ENCODE peak calls at places on chromosomes 16 and 17, in six cellular contexts. One of them, this sample, is unnamed.

GRCh38 chr16:4415538-4416199 is 727 bp downstream of the CORO7 start:
- DNase-seq in osteoblast: peak
- DNase-seq in body of pancreas: no peak
- DNase-seq in fibroblast of lung: peak
- DNase-seq in GM12864: no peak
- DNase-seq in fibroblast of the aortic adventitia: no peak
- DNase-seq in this sample: peak

GRCh38 chr17:81249233-81250040 is 10.3 kb downstream of the NDUFAF8 start:
- DNase-seq in fibroblast of the aortic adventitia: no peak
- DNase-seq in osteoblast: no peak
- DNase-seq in body of pancreas: no peak
- DNase-seq in fibroblast of lung: peak
- DNase-seq in GM12864: no peak
- DNase-seq in this sample: peak

GRCh38 chr16:81808933-81809480 is 29.9 kb downstream of the PLCG2 start:
- DNase-seq in GM12864: peak
- DNase-seq in body of pancreas: no peak
- DNase-seq in fibroblast of lung: no peak
- DNase-seq in osteoblast: no peak
- DNase-seq in fibroblast of the aortic adventitia: no peak
- DNase-seq in this sample: no peak

GRCh38 chr17:83196973-83197880 is 117.8 kb downstream of the METRNL start:
- DNase-seq in GM12864: no peak
- DNase-seq in body of pancreas: peak
- DNase-seq in fibroblast of lung: no peak
- DNase-seq in fibroblast of the aortic adventitia: peak
- DNase-seq in osteoblast: peak
- DNase-seq in this sample: no peak

GRCh38 chr16:29231231-29231630 is 175.3 kb downstream of the NPIPB11 start:
- DNase-seq in fibroblast of lung: peak
- DNase-seq in body of pancreas: no peak
- DNase-seq in osteoblast: peak
- DNase-seq in GM12864: no peak
- DNase-seq in fibroblast of the aortic adventitia: peak
- DNase-seq in this sample: no peak

GRCh38 chr17:39618252-39618913 is 8.4 kb upstream of the PPP1R1B start:
- DNase-seq in GM12864: no peak
- DNase-seq in fibroblast of lung: no peak
- DNase-seq in body of pancreas: no peak
- DNase-seq in fibroblast of the aortic adventitia: peak
- DNase-seq in osteoblast: peak
- DNase-seq in this sample: no peak

GRCh38 chr17:61809816-61810392 is 53.4 kb downstream of the BRIP1 start:
- DNase-seq in body of pancreas: no peak
- DNase-seq in osteoblast: no peak
- DNase-seq in GM12864: no peak
- DNase-seq in fibroblast of lung: peak
- DNase-seq in fibroblast of the aortic adventitia: peak
- DNase-seq in this sample: no peak

GRCh38 chr16:48064971-48065370 is 90.8 kb downstream of the ABCC12 start:
- DNase-seq in fibroblast of the aortic adventitia: peak
- DNase-seq in fibroblast of lung: no peak
- DNase-seq in body of pancreas: no peak
- DNase-seq in osteoblast: no peak
- DNase-seq in GM12864: no peak
- DNase-seq in this sample: no peak